ENCODE peak calls at places on chromosomes 5 and 9, in four cellular contexts. B is tibial nerve, N is mucosa of descending colon, J is Peyer's patch. X is an unnamed sample.

GRCh38 chr9:17402309-17402708 is 176.6 kb upstream of the SH3GL2 start:
- DNase-seq in B (no peak), N (no peak), J (no peak), X (no peak)

GRCh38 chr5:14101922-14102321 is 41.2 kb upstream of the TRIO start:
- DNase-seq in B (no peak), N (no peak), J (no peak), X (no peak)

GRCh38 chr9:77038281-77039036 is 19.0 kb downstream of the FOXB2 start:
- DNase-seq in B (no peak), N (no peak), J (no peak), X (no peak)

GRCh38 chr5:160500776-160501175 is 79.1 kb downstream of the PTTG1 start:
- DNase-seq in B (peak), N (no peak), J (no peak), X (no peak)

GRCh38 chr5:7886849-7887460 is 18.0 kb downstream of the MTRR start:
- DNase-seq in B (no peak), N (no peak), J (no peak), X (no peak)

GRCh38 chr9:106947501-106947900 is 84.5 kb downstream of the ZNF462 start:
- DNase-seq in B (no peak), N (no peak), J (no peak), X (no peak)

GRCh38 chr5:124683917-124684555 is 62.4 kb downstream of the ZNF608 start:
- DNase-seq in B (no peak), N (no peak), J (no peak), X (no peak)

GRCh38 chr9:110520120-110520701 is 59.3 kb downstream of the SVEP1 start:
- DNase-seq in B (no peak), N (no peak), J (no peak), X (no peak)

GRCh38 chr9:107276966-107277710 is 5.9 kb upstream of the RAD23B start:
- DNase-seq in B (no peak), N (no peak), J (no peak), X (no peak)

GRCh38 chr5:17436766-17437221 is 61.2 kb upstream of the TAF11L2 start:
- DNase-seq in B (peak), N (no peak), J (no peak), X (no peak)

GRCh38 chr9:107523539-107523938 is 34.0 kb upstream of the KLF4 start:
- DNase-seq in B (no peak), N (no peak), J (no peak), X (no peak)

GRCh38 chr9:88782931-88783451 is 208.3 kb upstream of the S1PR3 start:
- DNase-seq in B (no peak), N (no peak), J (no peak), X (no peak)

GRCh38 chr9:135717410-135717809 is 15.4 kb downstream of the KCNT1 start:
- DNase-seq in B (no peak), N (no peak), J (no peak), X (no peak)

GRCh38 chr9:135719472-135719871 is 17.5 kb downstream of the KCNT1 start:
- DNase-seq in B (no peak), N (no peak), J (no peak), X (no peak)

GRCh38 chr9:135715056-135715595 is 13.1 kb downstream of the KCNT1 start:
- DNase-seq in B (no peak), N (no peak), J (no peak), X (no peak)

GRCh38 chr9:135716045-135716444 is 14.1 kb downstream of the KCNT1 start:
- DNase-seq in B (no peak), N (no peak), J (no peak), X (no peak)

GRCh38 chr9:135718616-135719015 is 16.6 kb downstream of the KCNT1 start:
- DNase-seq in B (no peak), N (no peak), J (no peak), X (no peak)
- TF ChIP-seq CTCF in B (no peak), N (no peak), J (no peak), X (no peak)

GRCh38 chr5:120605325-120606079 is 141.4 kb downstream of the PRR16 start:
- DNase-seq in B (no peak), N (no peak), J (no peak), X (no peak)

GRCh38 chr5:120600639-120601038 is 136.5 kb downstream of the PRR16 start:
- DNase-seq in B (no peak), N (no peak), J (no peak), X (no peak)

GRCh38 chr5:120604898-120605297 is 140.8 kb downstream of the PRR16 start:
- DNase-seq in B (no peak), N (no peak), J (no peak), X (no peak)

DNA sequence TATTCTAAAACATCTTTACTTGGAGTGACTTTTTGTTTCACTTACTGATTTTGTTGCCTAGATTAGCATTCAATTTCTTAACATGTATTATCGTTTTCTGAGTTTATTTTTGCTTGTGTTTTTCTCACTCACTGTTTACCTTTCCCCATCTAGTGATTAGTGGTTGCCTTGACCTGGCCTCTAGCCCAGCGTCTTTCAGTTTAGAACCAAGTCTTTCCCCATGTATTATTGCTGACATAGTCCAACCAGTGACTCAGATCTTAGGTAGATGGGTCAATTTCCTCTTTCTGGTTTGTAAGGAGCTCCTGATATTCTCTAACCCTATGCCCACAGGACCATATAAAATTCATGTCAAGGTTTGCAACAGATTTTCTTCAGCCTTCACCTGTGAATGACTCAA is 135.5 kb downstream of the PRR16 start:
- DNase-seq in B (no peak), N (no peak), J (no peak), X (no peak)
- TF ChIP-seq CTCF in B (no peak), N (no peak), J (no peak), X (no peak)

GRCh38 chr9:34513567-34514214 is 9.1 kb downstream of the ENHO start:
- DNase-seq in B (no peak), N (no peak), J (no peak), X (no peak)
- TF ChIP-seq CTCF in B (no peak), N (no peak), J (no peak), X (no peak)

DNA sequence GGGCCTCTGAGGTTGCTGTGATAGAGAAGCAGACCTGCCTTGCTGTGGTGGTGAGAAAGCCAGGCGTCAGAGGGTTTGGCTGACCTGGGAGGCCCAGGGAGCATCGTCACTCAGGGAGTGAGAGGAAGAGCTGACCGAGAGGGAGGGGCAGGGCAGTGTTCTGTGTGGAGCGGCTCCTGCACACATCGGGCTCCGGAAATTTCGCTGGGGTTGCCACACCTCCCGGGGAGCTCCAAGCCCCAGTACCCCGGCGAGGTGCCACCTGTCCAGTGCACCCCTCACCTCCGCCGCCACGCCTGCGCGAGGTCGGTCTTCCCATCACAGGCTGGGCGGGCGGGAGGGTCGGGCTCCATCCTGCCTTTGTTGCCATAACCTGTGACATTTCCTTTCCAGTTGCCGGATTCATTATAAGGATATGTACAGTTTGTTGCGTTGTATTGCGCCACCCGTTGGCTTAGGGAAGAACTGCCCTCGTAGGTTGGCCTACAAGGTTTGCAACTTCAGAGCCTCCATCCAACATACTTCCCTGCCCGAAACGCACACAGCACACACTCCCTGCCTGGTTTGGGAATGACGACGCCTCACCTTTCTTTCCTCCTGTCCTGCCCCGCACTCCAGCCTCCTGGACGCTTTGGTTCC is 223.2 kb downstream of the CACNA1B start:
- DNase-seq in B (no peak), N (no peak), J (peak), X (peak)
- TF ChIP-seq CTCF in B (no peak), N (no peak), J (no peak), X (no peak)

DNA sequence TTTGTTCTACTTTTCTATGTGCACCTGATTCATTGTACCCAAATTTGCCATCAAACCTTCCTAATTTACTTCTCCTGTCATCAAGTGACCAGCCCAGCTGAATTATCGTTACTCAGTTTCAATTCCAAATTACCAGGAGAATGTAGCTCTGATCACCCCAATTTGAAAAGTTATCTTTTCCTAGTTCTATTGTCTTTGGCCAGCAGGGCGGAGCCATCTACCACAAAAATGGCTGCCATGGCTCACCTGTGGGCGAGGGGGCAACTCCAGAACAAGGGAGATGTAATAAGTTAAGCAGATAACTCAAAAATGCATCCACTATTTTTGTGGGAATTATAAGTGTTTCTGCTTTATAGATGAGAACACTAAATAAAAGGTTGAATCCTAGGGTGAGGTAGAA is 133.8 kb upstream of the MOCS2 start:
- DNase-seq in B (no peak), N (no peak), J (no peak), X (no peak)
- TF ChIP-seq CTCF in B (no peak), N (no peak), J (no peak), X (no peak)

DNA sequence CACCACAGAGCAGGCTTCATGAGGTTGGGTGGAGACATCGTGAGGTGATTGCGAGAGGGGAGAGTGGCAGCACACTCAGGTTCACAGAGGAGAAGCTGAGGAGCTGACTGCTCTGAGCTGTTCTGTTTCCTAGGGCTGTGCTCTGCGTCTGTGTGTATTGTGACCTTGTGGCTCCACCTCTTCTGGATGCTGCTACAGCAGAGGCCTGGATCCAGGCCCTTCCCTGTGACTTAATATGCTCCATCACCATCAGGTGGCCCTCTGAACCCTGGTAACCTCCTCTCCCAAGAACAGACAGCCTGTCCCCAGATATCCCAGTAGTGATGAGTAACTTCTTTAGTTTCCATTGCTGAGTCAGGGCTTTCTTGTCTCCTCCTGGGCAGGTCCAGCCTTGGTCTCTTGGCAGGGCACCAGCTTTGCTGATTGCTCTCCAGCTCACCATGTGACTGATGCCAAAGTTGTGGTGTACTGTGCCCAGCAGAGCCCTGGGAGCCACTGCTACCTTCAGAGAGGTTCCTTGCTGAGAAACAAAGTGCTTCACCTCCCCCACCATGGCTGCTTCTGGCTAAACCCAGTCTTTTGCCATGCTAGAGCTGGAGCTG is 212.8 kb upstream of the CHD1 start:
- DNase-seq in B (no peak), N (no peak), J (no peak), X (no peak)
- TF ChIP-seq CTCF in B (no peak), N (no peak), J (no peak), X (no peak)

DNA sequence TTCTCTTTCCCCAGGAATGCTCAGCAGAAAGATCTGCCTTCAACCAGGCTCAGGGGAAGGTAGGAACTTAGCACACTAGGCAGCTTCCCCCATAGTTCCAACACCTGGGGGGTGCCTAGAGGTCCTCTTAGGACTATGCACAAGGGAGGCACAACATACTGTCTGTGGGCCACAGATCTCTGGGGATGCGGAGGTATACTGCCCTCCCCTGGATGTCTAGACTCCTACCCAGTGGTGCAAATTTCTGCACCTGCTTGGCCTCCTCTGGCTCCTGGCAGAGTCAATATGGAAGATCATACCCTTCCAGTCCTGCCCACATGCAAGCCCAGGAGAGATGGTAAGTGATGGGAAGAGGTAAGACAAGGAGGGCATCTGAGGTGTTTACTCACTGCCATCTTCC is 247.5 kb upstream of the DAPK1 start:
- DNase-seq in B (no peak), N (no peak), J (no peak), X (no peak)
- TF ChIP-seq CTCF in B (no peak), N (no peak), J (no peak), X (no peak)

GRCh38 chr5:163505475-163506457 is at the start of gene MAT2B:
- DNase-seq in B (peak), N (peak), J (peak), X (peak)
- TF ChIP-seq CTCF in B (peak), N (peak), J (peak), X (peak)

GRCh38 chr9:98259791-98260190 is 4.3 kb upstream of the TBC1D2 start:
- DNase-seq in B (no peak), N (no peak), J (no peak), X (no peak)
- TF ChIP-seq CTCF in B (no peak), N (no peak), J (no peak), X (no peak)